ENCODE peak calls at places on chromosomes 16 and 17, in eight cellular contexts. N is breast epithelium; L is GM10248; A is stimulated activated naive CD4-positive, alpha-beta T cell; Y is HTR-8/SVneo; B is NCI-H460; O is osteoblast; S is ELF-1. M is an unnamed sample.

GRCh38 chr16:72442381-72443158 is 270.6 kb upstream of the PMFBP1 start:
- DNase-seq in A (no peak), Y (no peak), B (no peak), L (no peak), S (no peak), N (no peak), O (no peak), M (no peak)

GRCh38 chr16:65201446-65202010 is 79.7 kb upstream of the CDH11 start:
- DNase-seq in O (no peak), S (no peak), B (no peak), L (no peak), N (no peak), A (no peak), Y (no peak), M (no peak)

GRCh38 chr17:79294459-79295071 is 219.9 kb downstream of the ENGASE start:
- DNase-seq in Y (peak; percentile 69), S (peak; percentile 93), L (peak; percentile 50), O (peak; percentile 81), B (peak; percentile 59), N (peak; percentile 19), A (no peak), M (peak; percentile 52)

GRCh38 chr17:82871776-82872561 is 32.1 kb upstream of the ZNF750 start:
- DNase-seq in S (no peak), L (no peak), Y (no peak), B (no peak), A (no peak), N (no peak), O (no peak), M (no peak)

GRCh38 chr16:52549011-52549692 is 2.2 kb upstream of the TOX3 start:
- DNase-seq in A (no peak), B (no peak), O (no peak), S (peak; percentile 79), N (no peak), Y (no peak), L (no peak), M (no peak)

GRCh38 chr16:89136931-89137330 is 34.6 kb upstream of the CDH15 start:
- DNase-seq in L (no peak), Y (no peak), O (peak; percentile 31), N (no peak), S (no peak), A (no peak), B (no peak), M (no peak)

GRCh38 chr17:81536299-81537290 is 8.4 kb downstream of the FSCN2 start:
- DNase-seq in Y (no peak), A (no peak), N (no peak), S (peak; percentile 35), O (no peak), L (no peak), B (no peak), M (no peak)

GRCh38 chr16:88817785-88818609 is 6.3 kb upstream of the APRT start:
- DNase-seq in L (no peak), Y (no peak), S (no peak), B (no peak), A (no peak), O (no peak), N (no peak), M (no peak)

GRCh38 chr17:72683506-72684404 is 408.7 kb downstream of the SLC39A11 start:
- DNase-seq in N (peak; percentile 41), B (peak; percentile 80), Y (peak; percentile 96), L (no peak), O (peak; percentile 96), A (no peak), S (peak; percentile 91), M (no peak)

GRCh38 chr17:11309033-11309432 is 68.0 kb downstream of the SHISA6 start:
- DNase-seq in A (no peak), S (no peak), B (no peak), O (no peak), L (no peak), Y (no peak), N (no peak), M (no peak)

GRCh38 chr17:45248132-45248936 is 13.6 kb downstream of the SPATA32 start:
- DNase-seq in B (no peak), O (no peak), N (peak; percentile 66), Y (peak; percentile 76), L (peak; percentile 88), A (peak; percentile 81), S (peak; percentile 73), M (peak; percentile 49)

GRCh38 chr17:79420318-79421243 is 190.3 kb downstream of the RBFOX3 start:
- DNase-seq in B (peak; percentile 60), S (peak; percentile 38), L (peak; percentile 58), A (no peak), Y (peak; percentile 26), O (peak; percentile 91), N (no peak), M (no peak)

GRCh38 chr16:56257666-56258359 is 66.5 kb downstream of the GNAO1 start:
- DNase-seq in O (no peak), B (no peak), N (no peak), L (no peak), Y (no peak), A (no peak), S (no peak), M (no peak)

GRCh38 chr17:56939869-56940484 is 20.9 kb downstream of the COIL start:
- DNase-seq in L (peak; percentile 70), N (no peak), O (peak; percentile 86), A (no peak), B (peak; percentile 79), Y (peak; percentile 82), S (peak; percentile 61), M (peak; percentile 67)

GRCh38 chr16:30186782-30187555 is 3.6 kb downstream of the CORO1A start:
- DNase-seq in A (peak; percentile 78), B (peak; percentile 38), N (peak; percentile 41), S (peak; percentile 75), L (peak; percentile 53), Y (no peak), O (peak; percentile 93), M (peak; percentile 47)

GRCh38 chr16:77009453-77009852 is 181.5 kb upstream of the MON1B start:
- DNase-seq in N (no peak), S (no peak), B (no peak), L (no peak), Y (no peak), A (no peak), O (peak; percentile 14), M (no peak)

GRCh38 chr16:88940196-88941050 is 36.6 kb downstream of the CBFA2T3 start:
- DNase-seq in Y (no peak), B (no peak), S (no peak), A (no peak), O (no peak), N (no peak), L (peak; percentile 64), M (no peak)

GRCh38 chr17:56597495-56597990 is 4.0 kb downstream of the NOG start:
- DNase-seq in S (peak; percentile 44), O (no peak), Y (peak; percentile 57), B (no peak), A (no peak), L (no peak), N (no peak), M (no peak)

GRCh38 chr16:88528902-88529318 is 41.3 kb upstream of the ZC3H18 start:
- DNase-seq in Y (no peak), L (no peak), N (no peak), A (no peak), B (no peak), O (no peak), S (no peak), M (no peak)

GRCh38 chr17:13410874-13411273 is 190.9 kb downstream of the HS3ST3A1 start:
- DNase-seq in L (no peak), O (peak; percentile 27), Y (no peak), N (no peak), A (no peak), B (no peak), S (no peak), M (no peak)

GRCh38 chr17:30969989-30970680 is 704 bp upstream of the RNF135 start:
- DNase-seq in Y (no peak), O (peak; percentile 61), L (no peak), N (no peak), A (no peak), S (peak; percentile 66), B (peak; percentile 7), M (peak; percentile 73)

GRCh38 chr17:8084250-8084649 is 3.3 kb downstream of the ALOX12B start:
- DNase-seq in O (no peak), B (no peak), Y (no peak), L (no peak), N (no peak), A (no peak), S (no peak), M (no peak)

GRCh38 chr17:79741751-79742588 is 11.2 kb downstream of the ENPP7 start:
- DNase-seq in S (peak; percentile 95), B (peak; percentile 65), Y (peak; percentile 85), L (peak; percentile 85), O (peak; percentile 98), A (peak; percentile 48), N (peak; percentile 53), M (peak; percentile 46)

GRCh38 chr16:22250522-22250921 is 44.4 kb downstream of the EEF2K start:
- DNase-seq in O (no peak), L (no peak), A (no peak), B (no peak), Y (no peak), N (no peak), S (no peak), M (no peak)

GRCh38 chr16:51326131-51326856 is 175.2 kb upstream of the SALL1 start:
- DNase-seq in Y (no peak), N (no peak), B (no peak), A (no peak), L (no peak), S (no peak), O (no peak), M (peak; percentile 57)

GRCh38 chr17:77837917-77838316 is 120.6 kb upstream of the TNRC6C start:
- DNase-seq in Y (no peak), O (no peak), N (no peak), L (no peak), A (no peak), B (no peak), S (no peak), M (no peak)

GRCh38 chr17:19753049-19753444 is 4.9 kb upstream of the ALDH3A1 start:
- DNase-seq in N (peak; percentile 93), L (no peak), S (no peak), B (peak; percentile 98), A (no peak), Y (peak; percentile 98), O (peak; percentile 99), M (peak; percentile 78)

GRCh38 chr17:52235416-52235960 is 77.0 kb upstream of the CA10 start:
- DNase-seq in L (no peak), A (no peak), N (no peak), O (no peak), Y (no peak), B (no peak), S (no peak), M (no peak)

GRCh38 chr16:47978491-47979490 is 177.0 kb downstream of the ABCC12 start:
- DNase-seq in L (no peak), N (no peak), B (no peak), S (no peak), O (no peak), Y (no peak), A (no peak), M (no peak)

GRCh38 chr17:73725794-73726193 is 81.5 kb upstream of the SDK2 start:
- DNase-seq in L (no peak), S (no peak), A (no peak), B (no peak), Y (no peak), O (no peak), N (no peak), M (no peak)

GRCh38 chr17:75153854-75154194 is 488 bp downstream of the JPT1 start:
- DNase-seq in O (peak; percentile 88), A (no peak), S (no peak), Y (no peak), L (peak; percentile 19), N (no peak), B (no peak), M (peak; percentile 28)

GRCh38 chr16:14559809-14560227 is 70.2 kb downstream of the PARN start:
- DNase-seq in L (no peak), Y (no peak), O (peak; percentile 68), N (no peak), A (no peak), S (no peak), B (peak; percentile 15), M (no peak)

GRCh38 chr16:71513302-71513701 is 12.9 kb upstream of the CHST4 start:
- DNase-seq in N (no peak), Y (no peak), O (no peak), B (no peak), S (no peak), A (no peak), L (no peak), M (no peak)